ENCODE peak calls at places on chromosomes 4 and X, in seven cellular contexts. S is body of pancreas; J is GM23338; N is WTC11; R is CD4-positive, alpha-beta memory T cell; I is stimulated activated CD8-positive, alpha-beta memory T cell treated with anti-CD3 and anti-CD28 coated beads, Interleukin-15, amount 100 ng/mL, for 24 hours; U is NCI-H1417. W is an unnamed sample.

GRCh38 chr4:189613202-189613601 is 327.5 kb upstream of the FRG1 start:
- DNase-seq in J (no peak), R (no peak), I (no peak), N (no peak), U (no peak), S (no peak), W (no peak)

GRCh38 chr4:166980419-166980818 is 253.9 kb downstream of the SPOCK3 start:
- DNase-seq in N (no peak), J (no peak), U (no peak), S (no peak), R (no peak), I (no peak), W (no peak)

GRCh38 chr4:118683513-118683912 is 1.7 kb upstream of the METTL14 start:
- DNase-seq in J (peak), I (no peak), R (no peak), S (no peak), N (no peak), U (peak), W (no peak)

GRCh38 chr4:182307746-182308145 is 64.5 kb downstream of the TENM3 start:
- DNase-seq in I (no peak), N (no peak), U (no peak), R (no peak), J (no peak), S (peak), W (no peak)

GRCh38 chr4:26779224-26779623 is 81.4 kb upstream of the STIM2 start:
- DNase-seq in S (no peak), I (no peak), U (no peak), J (no peak), N (no peak), R (no peak), W (no peak)

GRCh38 chrX:115233497-115234219 is at the start of gene LRCH2:
- DNase-seq in U (peak), S (peak), I (no peak), R (no peak), N (peak), J (peak), W (no peak)

GRCh38 chrX:120334603-120335002 is 23.3 kb upstream of the TMEM255A start:
- DNase-seq in I (no peak), R (no peak), U (no peak), J (no peak), S (no peak), N (no peak), W (no peak)

GRCh38 chr4:82744284-82744963 is 54.2 kb downstream of the SCD5 start:
- DNase-seq in S (peak), N (no peak), J (no peak), U (no peak), I (no peak), R (no peak), W (no peak)

GRCh38 chr4:29295280-29295679 is 1424.9 kb upstream of the PCDH7 start:
- DNase-seq in J (no peak), R (no peak), N (no peak), U (no peak), I (no peak), S (no peak), W (no peak)

GRCh38 chr4:2785613-2786012 is 7.3 kb upstream of the SH3BP2 start:
- DNase-seq in N (no peak), I (no peak), U (no peak), J (no peak), S (peak), R (no peak), W (no peak)

GRCh38 chr4:145881991-145882390 is 56.6 kb downstream of the ZNF827 start:
- DNase-seq in I (no peak), S (peak), N (peak), R (no peak), U (peak), J (no peak), W (no peak)

GRCh38 chr4:1416051-1416947 is 10.1 kb upstream of the NKX1-1 start:
- DNase-seq in I (no peak), S (no peak), N (no peak), U (no peak), J (no peak), R (no peak), W (no peak)

GRCh38 chr4:64388252-64388651 is 21.0 kb downstream of the TECRL start:
- DNase-seq in I (no peak), U (no peak), J (no peak), N (no peak), R (no peak), S (no peak), W (no peak)

GRCh38 chrX:39705299-39705698 is 392.5 kb downstream of the BCOR start:
- DNase-seq in J (peak), N (no peak), I (no peak), S (peak), R (no peak), U (peak), W (no peak)

GRCh38 chr4:183407635-183408463 is 36.6 kb upstream of the CDKN2AIP start:
- DNase-seq in R (no peak), N (no peak), U (no peak), S (no peak), J (no peak), I (no peak), W (no peak)

GRCh38 chr4:95980877-95981360 is 141.0 kb downstream of the PDHA2 start:
- DNase-seq in S (no peak), I (no peak), N (no peak), J (no peak), R (no peak), U (no peak), W (no peak)

GRCh38 chr4:157992038-157992706 is 180.7 kb downstream of the GASK1B start:
- DNase-seq in R (peak), N (no peak), I (no peak), S (peak), J (peak), U (peak), W (no peak)

GRCh38 chr4:181991374-181991773 is 251.8 kb upstream of the TENM3 start:
- DNase-seq in S (no peak), I (no peak), R (no peak), J (no peak), N (no peak), U (no peak), W (no peak)

GRCh38 chr4:182257503-182257902 is 14.3 kb downstream of the TENM3 start:
- DNase-seq in R (no peak), J (peak), S (no peak), N (no peak), I (no peak), U (no peak), W (no peak)

GRCh38 chr4:182250446-182250845 is 7.2 kb downstream of the TENM3 start:
- DNase-seq in I (no peak), N (no peak), U (no peak), S (no peak), J (no peak), R (no peak), W (no peak)

GRCh38 chr4:26028133-26028792 is 114.2 kb downstream of the SMIM20 start:
- DNase-seq in S (no peak), J (peak), I (no peak), N (peak), R (no peak), U (no peak), W (no peak)

GRCh38 chrX:39645059-39645895 is 452.5 kb downstream of the BCOR start:
- DNase-seq in U (no peak), I (no peak), N (no peak), R (no peak), S (no peak), J (no peak), W (peak)

GRCh38 chrX:107154787-107155620 is 36.4 kb upstream of the RBM41 start:
- DNase-seq in R (no peak), J (no peak), I (no peak), S (no peak), N (no peak), U (peak), W (no peak)